ENCODE peak calls at places on chromosomes 6 and 20, in seven cellular contexts. J is ascending aorta; B is GM23248; M is IMR-90; Y is dorsolateral prefrontal cortex; R is body of pancreas; T is CD8-positive, alpha-beta memory T cell. H is an unnamed sample.

GRCh38 chr6:79894939-79895338 is 52.4 kb downstream of the ELOVL4 start:
- DNase-seq in B (peak), J (no peak), Y (no peak), T (no peak), M (no peak), R (no peak), H (no peak)

GRCh38 chr6:111646942-111647341 is 41.3 kb upstream of the TRAF3IP2 start:
- DNase-seq in B (peak), J (no peak), M (peak), T (no peak), R (no peak), Y (no peak), H (no peak)

GRCh38 chr6:94124333-94124732 is 705.0 kb upstream of the EPHA7 start:
- DNase-seq in R (no peak), T (no peak), B (no peak), Y (no peak), J (no peak), M (no peak), H (no peak)

GRCh38 chr20:49392745-49393144 is 89.7 kb downstream of the KCNB1 start:
- DNase-seq in T (no peak), Y (no peak), J (no peak), B (no peak), R (peak), M (no peak), H (no peak)

GRCh38 chr6:85360794-85361642 is 88.9 kb upstream of the NT5E start:
- DNase-seq in Y (no peak), B (peak), J (no peak), R (no peak), T (no peak), M (peak), H (no peak)

GRCh38 chr6:145096846-145097245 is 638.5 kb downstream of the EPM2A start:
- DNase-seq in B (no peak), R (no peak), M (no peak), J (no peak), T (no peak), Y (no peak), H (no peak)

GRCh38 chr20:15455279-15455678 is 1117.9 kb upstream of the FLRT3 start:
- DNase-seq in T (no peak), M (no peak), B (no peak), Y (no peak), R (no peak), J (no peak), H (no peak)

GRCh38 chr6:158040051-158040803 is 58.6 kb downstream of the SYNJ2 start:
- DNase-seq in Y (peak), M (peak), T (no peak), R (no peak), B (peak), J (no peak), H (no peak)

GRCh38 chr20:61842011-61842410 is 223.7 kb downstream of the TAF4 start:
- DNase-seq in M (no peak), J (no peak), B (peak), T (no peak), Y (no peak), R (no peak), H (no peak)

GRCh38 chr20:61424628-61425420 is 172.8 kb downstream of the CDH4 start:
- DNase-seq in J (no peak), M (no peak), T (no peak), R (no peak), B (no peak), Y (no peak), H (no peak)

GRCh38 chr6:90978046-90978445 is 391.2 kb upstream of the MAP3K7 start:
- DNase-seq in M (no peak), T (no peak), Y (no peak), R (no peak), J (no peak), B (no peak), H (no peak)

GRCh38 chr6:37538107-37538506 is 38.4 kb upstream of the CCDC167 start:
- DNase-seq in Y (no peak), R (no peak), B (peak), T (no peak), M (no peak), J (no peak), H (no peak)

GRCh38 chr6:133502451-133503259 is 261.5 kb downstream of the EYA4 start:
- DNase-seq in T (no peak), M (peak), Y (no peak), R (peak), B (peak), J (no peak), H (no peak)

GRCh38 chr6:113980937-113981554 is 10.1 kb upstream of the HDAC2 start:
- DNase-seq in B (peak), J (no peak), Y (no peak), R (no peak), M (peak), T (no peak), H (no peak)

GRCh38 chr20:62641749-62642665 is at the start of gene SLCO4A1:
- DNase-seq in T (peak), R (peak), Y (peak), M (peak), B (peak), J (no peak), H (peak)

GRCh38 chr20:45253260-45253659 is 1.1 kb downstream of the SLPI start:
- DNase-seq in M (no peak), Y (no peak), B (no peak), J (no peak), T (no peak), R (no peak), H (no peak)

GRCh38 chr6:164563866-164564265 is 745.5 kb downstream of the C6orf118 start:
- DNase-seq in J (no peak), T (no peak), M (no peak), Y (no peak), B (no peak), R (no peak), H (no peak)

GRCh38 chr6:16799279-16800193 is 38.3 kb upstream of the ATXN1 start:
- DNase-seq in J (no peak), M (peak), T (no peak), B (peak), R (no peak), Y (no peak), H (no peak)

GRCh38 chr20:44571367-44571766 is 11.0 kb upstream of the PKIG start:
- DNase-seq in Y (no peak), J (no peak), M (no peak), T (no peak), R (no peak), B (no peak), H (peak)

GRCh38 chr6:38290133-38290801 is 349.5 kb downstream of the BTBD9 start:
- DNase-seq in T (no peak), B (no peak), M (no peak), J (no peak), Y (no peak), R (no peak), H (no peak)

GRCh38 chr6:38974389-38975133 is 74.0 kb upstream of the GLP1R start:
- DNase-seq in B (peak), J (no peak), T (no peak), Y (no peak), M (peak), R (no peak), H (no peak)

GRCh38 chr6:7761047-7761446 is 35.1 kb downstream of the BMP6 start:
- DNase-seq in T (no peak), R (no peak), M (peak), J (no peak), B (peak), Y (no peak), H (no peak)

GRCh38 chr6:109869398-109870165 is 108.5 kb upstream of the GPR6 start:
- DNase-seq in Y (peak), R (no peak), T (no peak), M (peak), J (no peak), B (peak), H (no peak)

GRCh38 chr6:108585921-108586320 is 25.2 kb downstream of the FOXO3 start:
- DNase-seq in Y (no peak), J (no peak), B (no peak), R (no peak), M (no peak), T (no peak), H (no peak)

GRCh38 chr20:48949304-48950170 is 28.0 kb downstream of the ARFGEF2 start:
- DNase-seq in J (no peak), R (no peak), M (no peak), B (no peak), T (no peak), Y (no peak), H (no peak)

GRCh38 chr6:128821116-128821515 is 61.8 kb upstream of the LAMA2 start:
- DNase-seq in T (no peak), B (no peak), R (no peak), Y (no peak), J (no peak), M (no peak), H (no peak)

GRCh38 chr20:51899674-51900073 is 97.4 kb upstream of the SALL4 start:
- DNase-seq in Y (no peak), T (no peak), J (no peak), B (no peak), M (no peak), R (no peak), H (no peak)

GRCh38 chr20:48075591-48076174 is 290.4 kb upstream of the SULF2 start:
- DNase-seq in J (no peak), Y (no peak), T (no peak), B (peak), R (no peak), M (no peak), H (no peak)

GRCh38 chr6:48568856-48569255 is 457.9 kb upstream of the PTCHD4 start:
- DNase-seq in M (no peak), R (no peak), B (no peak), T (no peak), Y (no peak), J (no peak), H (no peak)

DNA sequence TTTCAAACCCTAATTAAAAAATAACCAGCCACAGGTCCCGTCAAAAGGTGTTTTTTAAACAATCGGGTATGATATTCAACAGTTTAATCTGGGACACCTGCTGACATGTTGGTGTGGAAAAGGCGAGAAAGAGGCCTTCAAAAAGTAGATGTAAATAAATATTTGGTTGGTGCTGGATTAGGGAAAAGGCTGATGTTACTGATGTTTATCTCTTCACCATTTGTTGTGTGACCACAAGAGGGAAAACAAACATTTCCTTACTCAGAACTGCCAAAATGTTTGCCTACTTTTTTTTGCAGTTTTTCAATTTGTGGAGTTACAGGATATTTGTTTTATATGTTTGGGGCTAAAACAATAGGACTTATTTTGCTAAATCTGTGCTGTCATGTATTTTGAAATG is 745 bp downstream of the SASH1 start:
- DNase-seq in R (no peak), J (no peak), T (no peak), B (peak), Y (no peak), M (no peak), H (no peak)
- H3K27ac ChIP-seq in R (peak), J (peak), T (no peak), B (peak), Y (peak), M (peak), H (no peak)

GRCh38 chr6:51585264-51585663 is 502.1 kb downstream of the PKHD1 start:
- DNase-seq in T (no peak), Y (no peak), B (no peak), M (no peak), R (no peak), J (no peak), H (no peak)

GRCh38 chr6:51579013-51579412 is 508.4 kb downstream of the PKHD1 start:
- DNase-seq in R (no peak), B (no peak), Y (no peak), M (no peak), T (no peak), J (no peak), H (no peak)

GRCh38 chr6:51578362-51578761 is 509.1 kb downstream of the PKHD1 start:
- DNase-seq in R (no peak), Y (no peak), T (no peak), J (no peak), M (no peak), B (no peak), H (no peak)

GRCh38 chr6:51584163-51584562 is 503.2 kb downstream of the PKHD1 start:
- DNase-seq in R (no peak), M (no peak), Y (no peak), B (no peak), J (no peak), T (no peak), H (no peak)
- H3K27ac ChIP-seq in R (no peak), M (no peak), Y (no peak), B (no peak), J (no peak), T (no peak), H (no peak)

GRCh38 chr20:32478576-32478975 is 106.6 kb downstream of the NOL4L start:
- DNase-seq in B (no peak), Y (no peak), T (no peak), M (no peak), R (peak), J (no peak), H (no peak)

GRCh38 chr20:32479012-32479411 is 106.1 kb downstream of the NOL4L start:
- DNase-seq in R (peak), B (no peak), T (no peak), M (no peak), Y (no peak), J (no peak), H (no peak)

GRCh38 chr20:32476684-32477593 is 108.2 kb downstream of the NOL4L start:
- DNase-seq in T (no peak), B (no peak), M (no peak), Y (no peak), J (no peak), R (peak), H (no peak)

GRCh38 chr20:32479697-32480140 is 105.4 kb downstream of the NOL4L start:
- DNase-seq in Y (no peak), B (no peak), J (no peak), R (peak), M (no peak), T (no peak), H (no peak)

DNA sequence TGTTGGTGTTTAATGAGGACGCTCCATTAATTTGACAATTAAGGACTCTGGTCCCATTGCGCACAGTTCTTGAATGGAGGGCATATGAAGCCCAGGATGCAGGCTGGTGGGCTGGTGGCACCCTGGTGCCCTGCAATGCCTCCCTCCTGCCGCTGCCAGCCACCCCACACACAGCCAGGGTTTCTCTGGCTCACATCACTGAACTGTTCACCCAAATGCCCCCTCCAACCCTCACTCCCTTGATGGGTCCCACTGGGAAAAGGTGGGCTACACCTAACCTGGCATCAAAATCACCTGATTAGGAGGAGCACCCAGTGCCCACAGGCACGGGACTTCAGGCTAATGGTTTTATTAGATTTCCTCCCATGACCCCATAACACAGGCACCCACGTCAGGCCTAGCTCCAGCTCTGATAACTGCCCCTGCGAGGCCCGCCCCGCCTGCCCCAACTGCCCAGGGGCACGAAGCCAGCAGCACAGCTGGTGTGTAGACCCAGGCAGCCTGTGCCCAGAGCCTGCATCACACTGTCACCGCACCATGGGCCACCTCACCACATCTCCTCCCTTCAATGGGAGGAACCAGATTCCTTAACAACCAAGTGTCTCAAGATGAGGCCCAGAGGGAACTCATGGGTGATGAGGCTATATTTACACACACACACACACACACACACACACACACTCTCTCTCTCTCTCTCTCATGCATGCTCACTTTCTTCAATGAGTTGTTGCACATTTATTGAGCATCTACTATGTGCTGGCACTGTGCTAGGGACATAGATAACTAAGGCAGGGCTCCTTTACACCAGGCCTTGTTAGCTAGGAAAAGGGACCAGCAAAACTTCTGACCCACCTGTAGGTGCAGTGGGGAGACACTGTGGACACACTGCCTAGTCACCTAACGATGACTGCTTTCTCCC is 107.3 kb downstream of the NOL4L start:
- DNase-seq in R (peak), J (no peak), M (no peak), B (peak), T (no peak), Y (no peak), H (no peak)
- H3K27ac ChIP-seq in R (peak), J (no peak), M (no peak), B (no peak), T (no peak), Y (peak), H (peak)

GRCh38 chr6:143673638-143674037 is 4.1 kb upstream of the PHACTR2 start:
- DNase-seq in R (no peak), M (peak), J (no peak), B (peak), Y (no peak), T (no peak), H (no peak)

GRCh38 chr6:143674466-143675114 is 3.2 kb upstream of the PHACTR2 start:
- DNase-seq in T (no peak), M (peak), Y (no peak), B (peak), J (no peak), R (no peak), H (no peak)

GRCh38 chr6:143676437-143677045 is 1.2 kb upstream of the PHACTR2 start:
- DNase-seq in J (no peak), Y (no peak), T (no peak), R (no peak), M (no peak), B (peak), H (no peak)

GRCh38 chr6:143675946-143676345 is 1.8 kb upstream of the PHACTR2 start:
- DNase-seq in B (peak), T (no peak), M (peak), J (no peak), Y (no peak), R (no peak), H (no peak)

GRCh38 chr6:143675327-143675900 is 2.4 kb upstream of the PHACTR2 start:
- DNase-seq in J (no peak), T (no peak), B (peak), M (no peak), R (no peak), Y (no peak), H (no peak)
- H3K27ac ChIP-seq in J (peak), T (no peak), B (peak), M (peak), R (peak), Y (no peak), H (no peak)

DNA sequence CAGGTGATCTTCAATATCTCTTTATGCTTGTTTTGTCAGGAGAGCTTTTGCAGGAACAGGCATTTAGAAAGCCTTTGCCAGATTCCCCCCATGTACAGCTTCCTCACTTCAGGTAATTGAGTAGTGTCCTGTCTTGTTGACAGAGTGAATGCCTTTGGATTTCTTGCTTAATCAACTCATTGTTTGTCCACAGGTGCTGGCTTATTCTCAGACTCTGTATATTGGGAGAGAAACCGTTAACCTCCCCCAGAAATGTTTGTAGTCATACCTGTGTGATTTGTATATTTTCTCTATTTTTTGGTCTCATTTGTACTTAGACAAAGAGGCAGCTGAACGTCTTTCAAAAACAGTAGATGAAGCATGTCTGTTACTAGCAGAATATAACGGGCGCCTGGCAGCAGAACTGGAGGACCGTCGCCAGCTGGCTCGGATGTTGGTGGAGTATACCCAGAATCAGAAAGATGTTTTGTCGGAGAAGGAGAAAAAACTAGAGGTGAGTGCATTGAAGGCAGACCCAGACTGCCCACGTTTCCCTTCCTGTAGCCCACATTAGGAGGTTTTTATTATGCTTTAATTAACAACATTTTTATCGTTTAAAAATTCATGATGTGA is 32.3 kb downstream of the RPRD1B start:
- DNase-seq in B (no peak), J (no peak), R (no peak), Y (peak), T (no peak), M (no peak), H (no peak)
- H3K27ac ChIP-seq in B (no peak), J (no peak), R (no peak), Y (no peak), T (no peak), M (no peak), H (no peak)

DNA sequence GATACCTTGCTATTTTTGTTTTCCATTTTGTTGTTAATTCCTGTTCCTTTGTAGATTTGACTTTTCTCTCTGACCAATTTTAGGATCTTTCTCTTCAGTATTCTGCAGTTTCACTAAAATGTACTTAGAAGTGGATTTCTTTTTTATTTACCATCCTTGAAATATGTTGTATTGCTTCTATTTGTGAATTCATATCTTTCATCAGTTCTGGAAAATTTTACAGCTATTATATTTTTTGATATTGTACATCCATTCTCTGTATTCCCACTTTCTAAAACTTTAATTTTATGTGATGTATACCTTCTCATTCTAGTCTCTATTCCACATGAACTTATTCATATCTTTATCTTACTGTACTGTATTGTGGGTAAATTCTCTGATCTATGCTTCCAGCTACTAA is 9.7 kb upstream of the ALDH8A1 start:
- DNase-seq in M (no peak), J (no peak), B (no peak), Y (no peak), R (no peak), T (no peak), H (no peak)
- H3K27ac ChIP-seq in M (no peak), J (no peak), B (no peak), Y (no peak), R (no peak), T (no peak), H (no peak)